ENCODE peak calls at places on chromosomes 1 and 21, in nine cellular contexts. A, C, H, G, I, V, Q, T and S are unnamed samples.

GRCh38 chr1:165891461-165891860 is 64.0 kb downstream of the UCK2 start:
- DNase-seq in A (peak), C (no peak), H (no peak), G (no peak), I (no peak), V (peak), Q (no peak), T (no peak), S (no peak)

GRCh38 chr1:220877348-220878095 is 1.7 kb upstream of the HLX start:
- DNase-seq in A (no peak), C (no peak), H (no peak), G (no peak), I (no peak), V (no peak), Q (no peak), T (no peak), S (no peak)

GRCh38 chr21:36744190-36744559 is 45.3 kb downstream of the SIM2 start:
- DNase-seq in A (no peak), C (no peak), H (no peak), G (no peak), I (no peak), V (no peak), Q (no peak), T (no peak), S (no peak)

GRCh38 chr1:36771678-36772284 is 262.5 kb downstream of the GRIK3 start:
- DNase-seq in A (no peak), C (no peak), H (no peak), G (no peak), I (no peak), V (no peak), Q (no peak), T (no peak), S (no peak)

GRCh38 chr1:200379940-200380588 is 29.8 kb downstream of the ZNF281 start:
- DNase-seq in A (no peak), C (no peak), H (no peak), G (no peak), I (no peak), V (no peak), Q (no peak), T (no peak), S (no peak)

GRCh38 chr1:41516168-41516961 is 31.9 kb upstream of the EDN2 start:
- DNase-seq in A (peak), C (peak), H (peak), G (peak), I (peak), V (peak), Q (no peak), T (peak), S (peak)

GRCh38 chr1:49016030-49016991 is 239.6 kb upstream of the BEND5 start:
- DNase-seq in A (no peak), C (no peak), H (no peak), G (no peak), I (no peak), V (no peak), Q (no peak), T (no peak), S (no peak)

GRCh38 chr1:227776277-227776676 is 39.2 kb upstream of the PRSS38 start:
- DNase-seq in A (peak), C (no peak), H (peak), G (no peak), I (peak), V (peak), Q (no peak), T (no peak), S (no peak)

GRCh38 chr21:46298083-46298412 is 11.9 kb downstream of the YBEY start:
- DNase-seq in A (no peak), C (no peak), H (peak), G (peak), I (no peak), V (no peak), Q (no peak), T (no peak), S (no peak)

GRCh38 chr21:33980276-33980916 is 64.8 kb upstream of the ATP5PO start:
- DNase-seq in A (no peak), C (no peak), H (no peak), G (no peak), I (no peak), V (peak), Q (no peak), T (no peak), S (no peak)

GRCh38 chr1:86527306-86527705 is 19.6 kb upstream of the CLCA4 start:
- DNase-seq in A (no peak), C (no peak), H (no peak), G (no peak), I (no peak), V (no peak), Q (no peak), T (no peak), S (no peak)

GRCh38 chr1:116503535-116504307 is 67.1 kb downstream of the CD58 start:
- DNase-seq in A (no peak), C (no peak), H (no peak), G (no peak), I (no peak), V (no peak), Q (no peak), T (no peak), S (no peak)

GRCh38 chr1:235835226-235835625 is 31.5 kb downstream of the LYST start:
- DNase-seq in A (no peak), C (no peak), H (no peak), G (no peak), I (peak), V (peak), Q (no peak), T (no peak), S (no peak)

GRCh38 chr1:178959543-178960460 is 65.9 kb upstream of the FAM20B start:
- DNase-seq in A (no peak), C (no peak), H (no peak), G (no peak), I (peak), V (no peak), Q (no peak), T (no peak), S (no peak)

GRCh38 chr1:38194486-38194885 is 147.9 kb upstream of the POU3F1 start:
- DNase-seq in A (no peak), C (no peak), H (no peak), G (peak), I (no peak), V (no peak), Q (no peak), T (no peak), S (no peak)

GRCh38 chr1:184407816-184408510 is 21.1 kb downstream of the C1orf21 start:
- DNase-seq in A (no peak), C (no peak), H (no peak), G (no peak), I (no peak), V (peak), Q (no peak), T (no peak), S (no peak)

GRCh38 chr1:81781749-81782148 is 19.0 kb upstream of the ADGRL2 start:
- DNase-seq in A (no peak), C (no peak), H (no peak), G (no peak), I (no peak), V (no peak), Q (no peak), T (no peak), S (no peak)

GRCh38 chr1:25922633-25923567 is 16.7 kb upstream of the STMN1 start:
- DNase-seq in A (no peak), C (no peak), H (peak), G (peak), I (peak), V (no peak), Q (no peak), T (no peak), S (peak)

DNA sequence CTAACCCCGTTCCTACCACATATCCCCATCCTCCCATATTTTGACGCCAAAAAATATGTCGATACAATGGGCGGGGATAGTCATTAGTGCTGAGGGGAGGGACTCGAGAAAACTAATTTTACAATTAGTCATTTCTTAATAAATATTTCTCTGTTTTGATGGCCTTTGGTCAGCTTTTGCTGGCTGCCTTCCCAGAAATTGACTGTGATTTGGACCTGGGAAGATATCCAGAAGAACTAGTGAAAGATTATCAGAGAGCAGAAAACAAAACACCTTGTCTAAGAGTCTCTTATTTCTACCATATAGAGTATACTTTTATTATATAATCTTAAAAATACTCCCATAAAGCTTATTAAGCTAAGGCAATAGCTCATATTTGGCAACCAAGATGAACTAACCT is 247.6 kb downstream of the MRPL39 start:
- DNase-seq in A (no peak), C (no peak), H (no peak), G (no peak), I (no peak), V (peak), Q (no peak), T (no peak), S (no peak)
- TF ChIP-seq CTCF in A (no peak), C (no peak), H (no peak), G (no peak), I (no peak), V (no peak), Q (no peak), T (no peak), S (no peak)

GRCh38 chr1:32828341-32828740 is 10.9 kb downstream of the S100PBP start:
- DNase-seq in A (peak), C (no peak), H (no peak), G (no peak), I (no peak), V (no peak), Q (no peak), T (no peak), S (no peak)
- TF ChIP-seq CTCF in A (peak), C (no peak), H (peak), G (no peak), I (peak), V (no peak), Q (no peak), T (no peak), S (peak)

DNA sequence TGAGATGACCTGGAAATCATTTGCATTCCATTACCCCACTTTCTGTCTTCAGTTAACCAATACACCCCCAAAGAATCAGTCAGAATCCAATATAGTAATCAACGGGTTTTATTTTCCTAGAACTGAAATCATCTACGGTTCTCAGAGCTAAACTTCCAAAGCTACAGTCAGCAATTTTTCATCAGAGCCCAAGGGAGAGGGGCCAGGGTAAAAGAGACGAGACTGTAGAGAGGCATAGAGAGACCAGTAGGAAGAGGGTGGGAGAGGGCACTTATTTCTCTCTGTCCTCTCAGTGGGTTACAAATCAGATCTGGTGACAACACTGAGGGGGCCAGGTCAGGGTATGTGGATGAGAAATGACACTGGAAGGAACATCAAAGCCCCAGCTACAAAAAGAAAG is 1.1 kb upstream of the MRPL24 start:
- DNase-seq in A (no peak), C (no peak), H (no peak), G (no peak), I (no peak), V (no peak), Q (no peak), T (no peak), S (no peak)
- TF ChIP-seq CTCF in A (no peak), C (no peak), H (no peak), G (no peak), I (no peak), V (no peak), Q (no peak), T (no peak), S (no peak)

DNA sequence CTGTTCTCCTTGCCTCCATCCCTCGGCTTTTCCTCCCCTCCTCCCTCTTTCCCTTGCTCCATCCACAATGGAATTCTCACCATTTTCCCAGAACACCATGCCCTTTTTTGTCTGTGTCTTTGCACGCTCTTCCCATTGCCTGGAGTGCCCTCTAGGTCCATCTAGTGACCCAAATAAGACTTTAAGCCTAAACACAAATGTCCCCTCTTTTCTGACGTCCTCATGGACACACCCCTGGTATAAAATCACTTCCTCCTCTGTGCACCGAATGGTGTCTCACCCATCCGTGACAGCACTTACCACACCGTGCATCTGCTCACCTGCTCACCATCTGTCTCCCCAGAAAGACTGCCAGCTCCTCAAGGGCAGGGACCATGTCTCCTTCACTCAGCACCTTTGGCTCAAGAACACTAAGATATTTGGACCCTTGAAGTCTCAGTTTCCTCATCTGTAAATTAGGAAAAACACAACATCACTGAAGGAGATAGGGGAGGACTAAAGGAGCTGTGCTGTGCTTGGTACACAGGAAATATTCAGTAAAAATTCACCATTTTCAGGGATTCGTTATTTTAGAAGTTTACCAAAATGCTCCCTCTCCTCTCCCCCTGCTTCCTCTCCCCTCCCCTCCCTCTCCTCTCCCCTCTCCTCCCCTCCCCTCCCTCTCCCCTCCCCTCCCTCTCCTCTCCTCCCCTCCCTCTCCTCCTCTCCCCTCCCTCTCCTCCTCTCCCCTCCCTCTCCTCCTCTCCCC is 23.7 kb upstream of the CPT2 start:
- DNase-seq in A (peak), C (peak), H (peak), G (no peak), I (no peak), V (peak), Q (no peak), T (no peak), S (no peak)
- TF ChIP-seq CTCF in A (peak), C (peak), H (peak), G (no peak), I (no peak), V (peak), Q (no peak), T (no peak), S (no peak)

GRCh38 chr1:23980006-23980724 is at the start of gene SRSF10:
- DNase-seq in A (peak), C (peak), H (peak), G (peak), I (peak), V (peak), Q (peak), T (peak), S (peak)
- TF ChIP-seq CTCF in A (peak), C (no peak), H (peak), G (peak), I (peak), V (no peak), Q (no peak), T (no peak), S (no peak)

DNA sequence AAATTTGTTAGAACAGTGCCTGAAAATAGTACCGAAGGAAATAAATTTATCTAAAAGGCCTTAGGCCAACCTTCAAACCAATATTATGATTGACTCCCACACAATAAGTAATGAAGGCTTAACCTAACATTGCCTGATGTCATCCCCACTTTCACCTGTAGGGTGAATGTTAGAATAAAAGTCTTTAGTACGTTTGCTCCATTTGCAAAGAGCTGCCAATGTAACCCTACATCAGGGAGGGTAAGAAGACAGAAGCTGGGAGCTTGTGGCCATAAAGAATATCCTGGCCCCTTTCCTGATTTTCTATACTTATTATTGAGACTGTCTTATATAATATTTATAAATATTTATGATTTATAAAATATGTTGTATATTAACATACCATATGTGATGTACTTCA is 661.8 kb upstream of the CXADR start:
- DNase-seq in A (no peak), C (no peak), H (no peak), G (no peak), I (no peak), V (no peak), Q (no peak), T (no peak), S (no peak)
- TF ChIP-seq CTCF in A (peak), C (no peak), H (peak), G (no peak), I (no peak), V (no peak), Q (peak), T (no peak), S (no peak)